ENCODE peak calls at places on chromosomes 7 and 10, in five cellular contexts. O, M, B, J and R are unnamed samples.

GRCh38 chr7:4713183-4713784 is 31.2 kb downstream of the FOXK1 start:
- DNase-seq in O (no peak), M (peak), B (no peak), J (no peak), R (peak)

GRCh38 chr7:74462707-74463100 is 9.0 kb downstream of the GTF2IRD1 start:
- DNase-seq in O (no peak), M (no peak), B (no peak), J (peak), R (no peak)

GRCh38 chr7:28440055-28440601 is 27.8 kb downstream of the CREB5 start:
- DNase-seq in O (no peak), M (no peak), B (no peak), J (no peak), R (no peak)

GRCh38 chr10:130138479-130138866 is 2.3 kb downstream of the GLRX3 start:
- DNase-seq in O (no peak), M (no peak), B (no peak), J (no peak), R (no peak)

GRCh38 chr7:2237109-2237602 is 4.4 kb upstream of the MAD1L1 start:
- DNase-seq in O (no peak), M (no peak), B (no peak), J (no peak), R (no peak)

GRCh38 chr7:34463830-34464229 is 194.2 kb upstream of the NPSR1 start:
- DNase-seq in O (no peak), M (no peak), B (no peak), J (no peak), R (no peak)

GRCh38 chr7:157576415-157576814 is 239.6 kb downstream of the DNAJB6 start:
- DNase-seq in O (no peak), M (no peak), B (no peak), J (no peak), R (peak)

GRCh38 chr10:17910144-17910789 is 41.5 kb upstream of the SLC39A12 start:
- DNase-seq in O (no peak), M (peak), B (no peak), J (no peak), R (no peak)

GRCh38 chr7:111476586-111477293 is 85.6 kb downstream of the IMMP2L start:
- DNase-seq in O (no peak), M (no peak), B (no peak), J (no peak), R (no peak)